ENCODE peak calls at places on chromosomes 11 and 22, in nine cellular contexts. M, T, B, I, O, E, Y, F and V are unnamed samples.

GRCh38 chr22:42855211-42855610 is 1.9 kb downstream of the ARFGAP3 start:
- DNase-seq in M (no peak), T (no peak), B (no peak), I (no peak), O (no peak), E (no peak), Y (no peak), F (no peak), V (no peak)

GRCh38 chr22:47318041-47318737 is 555.7 kb downstream of the TBC1D22A start:
- DNase-seq in M (no peak), T (no peak), B (no peak), I (peak), O (no peak), E (no peak), Y (no peak), F (no peak), V (no peak)

GRCh38 chr11:115687934-115688333 is 183.7 kb upstream of the CADM1 start:
- DNase-seq in M (no peak), T (no peak), B (no peak), I (no peak), O (no peak), E (no peak), Y (no peak), F (no peak), V (no peak)

GRCh38 chr11:40302669-40303068 is 1156.8 kb downstream of the LRRC4C start:
- DNase-seq in M (no peak), T (no peak), B (no peak), I (peak), O (no peak), E (no peak), Y (no peak), F (no peak), V (no peak)

GRCh38 chr22:44573451-44573850 is 75.4 kb upstream of the RTL6 start:
- DNase-seq in M (no peak), T (no peak), B (no peak), I (no peak), O (no peak), E (no peak), Y (no peak), F (no peak), V (no peak)

GRCh38 chr11:64522843-64523242 is 68.2 kb upstream of the SLC22A12 start:
- DNase-seq in M (no peak), T (no peak), B (no peak), I (no peak), O (no peak), E (no peak), Y (no peak), F (no peak), V (no peak)

GRCh38 chr22:38504731-38505594 is 1.1 kb downstream of the DDX17 start:
- DNase-seq in M (no peak), T (peak), B (no peak), I (peak), O (peak), E (peak), Y (peak), F (no peak), V (peak)

GRCh38 chr11:57938351-57938750 is 85.3 kb upstream of the OR9Q1 start:
- DNase-seq in M (no peak), T (no peak), B (no peak), I (no peak), O (no peak), E (no peak), Y (no peak), F (no peak), V (no peak)

GRCh38 chr11:2194877-2195755 is 23.5 kb upstream of the TH start:
- DNase-seq in M (no peak), T (no peak), B (peak), I (peak), O (peak), E (peak), Y (no peak), F (no peak), V (peak)

GRCh38 chr22:37777122-37777687 is 30.5 kb upstream of the GCAT start:
- DNase-seq in M (peak), T (no peak), B (no peak), I (peak), O (peak), E (peak), Y (no peak), F (peak), V (no peak)

GRCh38 chr22:47032956-47033647 is 270.7 kb downstream of the TBC1D22A start:
- DNase-seq in M (no peak), T (no peak), B (no peak), I (no peak), O (peak), E (no peak), Y (no peak), F (no peak), V (no peak)

GRCh38 chr22:30497466-30498150 is 7.9 kb downstream of the SEC14L4 start:
- DNase-seq in M (no peak), T (no peak), B (no peak), I (no peak), O (no peak), E (no peak), Y (no peak), F (no peak), V (no peak)

GRCh38 chr22:47281126-47282106 is 519.0 kb downstream of the TBC1D22A start:
- DNase-seq in M (peak), T (no peak), B (no peak), I (peak), O (no peak), E (peak), Y (no peak), F (no peak), V (no peak)

GRCh38 chr11:3171931-3172560 is 6.9 kb upstream of the OSBPL5 start:
- DNase-seq in M (no peak), T (no peak), B (no peak), I (no peak), O (peak), E (no peak), Y (no peak), F (no peak), V (no peak)

GRCh38 chr11:9120659-9121350 is 29.4 kb upstream of the SCUBE2 start:
- DNase-seq in M (no peak), T (no peak), B (no peak), I (no peak), O (no peak), E (peak), Y (no peak), F (no peak), V (no peak)

GRCh38 chr22:23233746-23234408 is 53.6 kb downstream of the BCR start:
- DNase-seq in M (no peak), T (no peak), B (no peak), I (peak), O (no peak), E (peak), Y (no peak), F (no peak), V (no peak)

GRCh38 chr11:8222820-8223512 is 40.7 kb downstream of the LMO1 start:
- DNase-seq in M (no peak), T (no peak), B (no peak), I (no peak), O (peak), E (peak), Y (no peak), F (no peak), V (no peak)

GRCh38 chr11:44110231-44110679 is 14.8 kb downstream of the EXT2 start:
- DNase-seq in M (no peak), T (peak), B (peak), I (peak), O (no peak), E (peak), Y (peak), F (peak), V (peak)